ENCODE peak calls at places on chromosomes 1 and 21, in nine cellular contexts. Y is LoVo; P is NCI-H82; E is amygdala; V is ELF-1; R is NCI-H1930; J is activated CD8-positive, alpha-beta memory T cell treated with anti-CD3 and anti-CD28 coated beads for 1 hour; X is NCI-H510A; T is anterior cingulate cortex. S is an unnamed sample.
A peak's percentile ranks its signal among the peaks of the same experiment; 100 is the strongest.

GRCh38 chr1:224328644-224329043 is 1.3 kb downstream of the NVL start:
- DNase-seq in E (no peak), R (no peak), X (no peak), V (no peak), T (no peak), Y (no peak), J (no peak), P (no peak), S (no peak)

GRCh38 chr21:41283211-41283818 is 33.3 kb upstream of the FAM3B start:
- DNase-seq in J (peak; percentile 6), V (peak; percentile 39), R (peak; percentile 59), E (peak; percentile 7), P (peak; percentile 83), X (peak; percentile 34), Y (peak; percentile 78), T (no peak), S (peak; percentile 90)

GRCh38 chr1:9730096-9730901 is 78.8 kb downstream of the PIK3CD start:
- DNase-seq in R (no peak), V (no peak), E (peak; percentile 31), T (no peak), Y (no peak), P (no peak), J (no peak), X (no peak), S (no peak)

GRCh38 chr21:43939443-43940328 is 72.4 kb upstream of the TRAPPC10 start:
- DNase-seq in V (no peak), T (no peak), X (no peak), P (peak; percentile 83), Y (no peak), R (no peak), E (no peak), J (no peak), S (no peak)

GRCh38 chr1:62131093-62131725 is 63.4 kb upstream of the L1TD1 start:
- DNase-seq in Y (peak; percentile 54), J (no peak), V (peak; percentile 70), T (no peak), R (peak; percentile 51), X (peak; percentile 41), E (peak; percentile 6), P (peak; percentile 89), S (peak; percentile 79)

GRCh38 chr1:9542425-9542824 is 3.2 kb downstream of the SLC25A33 start:
- DNase-seq in R (no peak), J (no peak), E (no peak), Y (no peak), T (no peak), P (no peak), X (no peak), V (no peak), S (no peak)

GRCh38 chr1:219236933-219237610 is 63.4 kb downstream of the LYPLAL1 start:
- DNase-seq in V (no peak), P (no peak), E (no peak), R (no peak), T (no peak), Y (no peak), X (no peak), J (no peak), S (no peak)

GRCh38 chr1:3454811-3455618 is 550 bp downstream of the ARHGEF16 start:
- DNase-seq in T (no peak), Y (peak; percentile 48), R (peak; percentile 50), E (no peak), J (no peak), X (peak; percentile 34), P (peak; percentile 21), V (peak; percentile 53), S (no peak)

GRCh38 chr1:68119445-68119844 is 69.0 kb upstream of the DIRAS3 start:
- DNase-seq in P (no peak), X (no peak), V (no peak), R (no peak), Y (no peak), J (no peak), E (no peak), T (no peak), S (no peak)

GRCh38 chr1:169113613-169114119 is 7.2 kb downstream of the ATP1B1 start:
- DNase-seq in X (no peak), V (peak; percentile 65), T (no peak), P (no peak), J (no peak), E (no peak), Y (peak; percentile 76), R (no peak), S (no peak)

GRCh38 chr21:14773777-14774345 is 227.7 kb upstream of the SAMSN1 start:
- DNase-seq in R (no peak), Y (peak; percentile 39), V (peak; percentile 54), J (no peak), P (peak; percentile 81), T (no peak), E (peak; percentile 3), X (no peak), S (no peak)

GRCh38 chr1:24951810-24952412 is 21.8 kb upstream of the RUNX3 start:
- DNase-seq in V (no peak), Y (no peak), J (no peak), R (no peak), X (no peak), E (no peak), T (no peak), P (no peak), S (no peak)

GRCh38 chr21:15437873-15438272 is 291.9 kb upstream of the USP25 start:
- DNase-seq in Y (no peak), X (no peak), V (no peak), E (no peak), P (no peak), R (no peak), J (no peak), T (no peak), S (no peak)

GRCh38 chr1:70818391-70818790 is 229.2 kb downstream of the PTGER3 start:
- DNase-seq in R (no peak), Y (no peak), V (no peak), E (no peak), T (no peak), J (no peak), X (no peak), P (no peak), S (no peak)

GRCh38 chr1:203031467-203031866 is 5.2 kb downstream of the PPFIA4 start:
- DNase-seq in P (peak; percentile 64), X (no peak), E (no peak), R (no peak), J (no peak), V (no peak), Y (no peak), T (no peak), S (no peak)

GRCh38 chr1:159132271-159132881 is 39.0 kb upstream of the CADM3 start:
- DNase-seq in Y (peak; percentile 50), P (peak; percentile 79), E (peak; percentile 49), X (no peak), V (peak; percentile 20), R (peak; percentile 39), T (peak; percentile 3), J (peak; percentile 14), S (no peak)

GRCh38 chr1:41455479-41456271 is 28.8 kb downstream of the EDN2 start:
- DNase-seq in X (no peak), T (no peak), E (no peak), J (no peak), P (no peak), Y (no peak), R (no peak), V (no peak), S (no peak)